ENCODE peak calls at places on chromosome 1, in five cellular contexts. R is HAP-1, K is AG04450, W is AG04449, H is cardiac muscle cell. X is an unnamed sample.

GRCh38 chr1:100077525-100077924 is 55.2 kb downstream of the SASS6 start:
- DNase-seq in R (no peak), K (no peak), W (no peak), H (no peak), X (no peak)

GRCh38 chr1:234755449-234755863 is 145.5 kb upstream of the IRF2BP2 start:
- DNase-seq in R (no peak), K (peak), W (peak), H (no peak), X (peak)

GRCh38 chr1:218674280-218674773 is 329.2 kb downstream of the TGFB2 start:
- DNase-seq in R (peak), K (peak), W (peak), H (peak), X (no peak)

GRCh38 chr1:44406761-44407429 is 1.8 kb downstream of the RNF220 start:
- DNase-seq in R (peak), K (no peak), W (no peak), H (peak), X (no peak)

GRCh38 chr1:7329868-7330615 is 441.1 kb upstream of the VAMP3 start:
- DNase-seq in R (no peak), K (no peak), W (no peak), H (no peak), X (no peak)

GRCh38 chr1:228416217-228416971 is at the start of gene TRIM17:
- DNase-seq in R (no peak), K (no peak), W (no peak), H (peak), X (no peak)

GRCh38 chr1:209544098-209544497 is 39.4 kb upstream of the CAMK1G start:
- DNase-seq in R (no peak), K (no peak), W (no peak), H (no peak), X (no peak)

GRCh38 chr1:215599418-215599817 is 32.3 kb downstream of the KCTD3 start:
- DNase-seq in R (no peak), K (no peak), W (peak), H (peak), X (peak)

GRCh38 chr1:17494114-17494729 is 45.3 kb upstream of the ARHGEF10L start:
- DNase-seq in R (peak), K (peak), W (no peak), H (peak), X (no peak)

GRCh38 chr1:117780981-117781475 is 148.4 kb downstream of the GDAP2 start:
- DNase-seq in R (no peak), K (no peak), W (no peak), H (no peak), X (no peak)

GRCh38 chr1:63064135-63064534 is 258.2 kb upstream of the FOXD3 start:
- DNase-seq in R (no peak), K (no peak), W (no peak), H (no peak), X (no peak)

GRCh38 chr1:65011983-65012382 is 45.6 kb upstream of the JAK1 start:
- DNase-seq in R (no peak), K (no peak), W (no peak), H (no peak), X (no peak)

GRCh38 chr1:183467687-183468086 is 4.6 kb upstream of the SMG7 start:
- DNase-seq in R (no peak), K (no peak), W (no peak), H (no peak), X (no peak)

DNA sequence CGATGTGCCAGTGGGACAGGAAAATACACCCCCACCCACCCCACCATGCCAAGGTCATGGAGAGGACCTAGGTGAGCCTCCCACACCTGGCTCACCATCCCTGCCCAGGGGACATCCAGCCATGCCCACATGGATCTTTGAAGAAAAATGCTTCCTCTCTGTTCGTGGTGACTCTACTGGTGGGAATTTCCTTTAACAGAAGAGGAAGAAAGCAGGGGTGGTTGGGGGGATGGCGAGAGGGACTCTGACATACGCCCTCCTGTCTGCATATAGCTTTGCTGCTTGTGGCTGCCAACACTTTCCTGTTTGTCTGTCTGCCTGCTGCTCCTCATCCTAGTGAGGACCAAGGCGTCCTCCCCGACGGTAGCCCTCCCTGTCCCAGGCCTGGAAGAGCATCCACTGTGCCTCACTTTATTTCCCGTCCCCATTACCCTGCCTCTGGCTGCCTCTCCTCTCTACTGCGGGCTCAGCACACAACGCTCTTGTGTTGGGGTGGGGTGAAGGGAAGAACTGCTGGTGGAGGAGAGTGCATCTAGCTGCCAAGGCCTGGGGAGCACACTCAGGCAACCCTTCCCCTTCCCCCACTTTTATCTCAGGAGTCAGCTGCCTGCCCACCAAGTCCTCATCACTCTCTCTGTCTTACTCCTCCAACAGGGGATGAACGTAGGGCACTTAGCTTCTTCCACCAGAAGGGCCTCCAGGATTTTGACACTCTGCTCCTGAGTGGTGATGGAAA is 2.5 kb downstream of the SEMA4A start:
- DNase-seq in R (no peak), K (no peak), W (no peak), H (no peak), X (no peak)
- H3K4me3 ChIP-seq in R (no peak), K (no peak), W (no peak), H (no peak), X (no peak)

GRCh38 chr1:36305915-36306209 is 306 bp upstream of the SH3D21 start:
- DNase-seq in R (no peak), K (no peak), W (no peak), H (no peak), X (no peak)

GRCh38 chr1:36306210-36306901 is at the start of gene SH3D21:
- DNase-seq in R (peak), K (no peak), W (no peak), H (peak), X (no peak)

GRCh38 chr1:36303650-36304360 is 2.4 kb upstream of the SH3D21 start:
- DNase-seq in R (no peak), K (no peak), W (no peak), H (no peak), X (no peak)

GRCh38 chr1:36304521-36304920 is 1.6 kb upstream of the SH3D21 start:
- DNase-seq in R (no peak), K (no peak), W (no peak), H (no peak), X (no peak)

DNA sequence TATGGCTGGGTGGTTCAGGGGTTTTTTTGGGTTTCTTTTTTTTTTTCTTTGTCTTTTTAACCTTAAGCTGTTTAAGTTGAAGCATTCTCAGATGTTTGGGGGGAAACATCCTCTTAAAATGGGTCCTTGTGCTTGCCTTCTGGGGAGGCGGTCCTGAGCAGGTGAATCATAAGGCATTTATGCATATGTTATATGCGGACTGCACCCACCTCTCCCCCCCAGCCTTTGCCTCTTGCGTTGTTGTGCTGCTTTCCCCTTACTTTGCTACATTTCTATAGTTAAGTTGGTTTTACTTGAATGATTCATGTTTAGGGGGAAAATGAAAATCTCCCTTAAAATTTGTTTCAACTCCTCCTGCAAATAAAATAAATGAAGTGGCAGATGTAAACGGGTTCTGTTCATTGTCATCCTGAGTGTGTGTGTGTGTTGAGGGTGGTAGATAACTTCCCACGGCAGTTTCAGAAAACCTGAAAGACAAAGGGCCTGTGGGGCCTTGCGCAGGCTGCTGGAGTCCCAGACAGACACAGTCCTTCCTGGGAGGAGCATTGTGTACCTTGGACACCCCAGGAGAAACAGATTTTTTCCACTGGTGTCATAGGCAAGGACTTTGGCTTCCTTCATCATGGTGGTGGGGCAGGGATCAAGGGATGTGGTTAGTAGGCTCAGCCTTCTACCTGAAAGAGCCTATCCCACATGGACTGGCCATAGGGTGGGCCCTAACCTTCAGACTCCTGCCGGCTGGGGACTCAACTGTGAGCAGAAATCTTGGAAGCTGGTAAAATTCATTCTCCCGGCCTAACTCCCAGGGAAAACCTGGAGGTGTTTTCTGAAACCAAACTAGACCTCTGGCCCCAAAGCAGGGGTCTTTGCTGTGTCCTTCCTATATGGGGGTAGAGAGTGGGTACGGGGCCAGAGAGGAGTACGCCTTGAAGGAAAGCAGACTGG is 926 bp upstream of the SH3D21 start:
- DNase-seq in R (no peak), K (no peak), W (no peak), H (no peak), X (no peak)
- H3K4me3 ChIP-seq in R (no peak), K (no peak), W (no peak), H (no peak), X (no peak)

GRCh38 chr1:109116286-109116685 is 2.4 kb downstream of the ELAPOR1 start:
- DNase-seq in R (no peak), K (no peak), W (no peak), H (no peak), X (no peak)
- H3K4me3 ChIP-seq in R (no peak), K (no peak), W (no peak), H (no peak), X (no peak)

DNA sequence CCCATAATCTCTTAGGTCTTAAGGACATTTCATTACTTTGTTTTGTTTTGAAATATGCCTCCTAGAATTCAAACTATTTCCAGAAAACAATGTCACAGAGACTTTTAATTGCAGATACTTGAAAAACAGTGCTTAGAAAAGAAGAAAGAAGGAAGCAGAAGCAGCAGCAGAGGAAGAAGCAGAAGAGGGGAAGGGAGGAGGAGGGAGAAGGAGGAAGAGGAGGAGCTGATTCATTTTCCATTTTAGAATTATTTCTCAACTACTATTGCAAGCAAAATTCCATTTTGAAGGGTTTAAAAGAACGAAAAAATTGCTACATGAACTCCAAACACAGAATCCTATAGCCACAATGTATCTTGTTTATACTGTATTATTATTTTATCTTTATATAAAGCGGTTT is 13.9 kb downstream of the RC3H1 start:
- DNase-seq in R (no peak), K (no peak), W (no peak), H (no peak), X (no peak)
- H3K4me3 ChIP-seq in R (no peak), K (no peak), W (no peak), H (no peak), X (no peak)

DNA sequence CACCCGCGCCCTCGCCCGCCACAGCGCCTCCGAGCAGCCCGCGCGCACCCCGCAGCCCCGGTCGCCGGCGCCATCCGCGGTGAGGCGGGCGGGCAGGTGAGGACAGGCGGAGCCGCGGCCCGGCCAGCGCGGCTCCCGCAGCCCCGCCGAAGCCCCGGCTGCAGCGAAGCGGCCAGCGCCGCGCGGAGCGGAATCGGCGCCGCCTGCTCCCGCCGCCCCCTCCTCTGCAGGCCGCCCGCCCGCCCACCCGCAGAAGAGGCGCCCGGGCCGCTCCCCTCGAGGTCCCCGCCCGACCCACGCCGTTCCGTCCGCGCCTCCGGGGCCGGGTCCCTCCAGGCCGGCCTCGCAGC is 1.3 kb downstream of the PRDM16 start:
- DNase-seq in R (no peak), K (no peak), W (no peak), H (no peak), X (no peak)
- H3K4me3 ChIP-seq in R (peak), K (peak), W (peak), H (peak), X (peak)

DNA sequence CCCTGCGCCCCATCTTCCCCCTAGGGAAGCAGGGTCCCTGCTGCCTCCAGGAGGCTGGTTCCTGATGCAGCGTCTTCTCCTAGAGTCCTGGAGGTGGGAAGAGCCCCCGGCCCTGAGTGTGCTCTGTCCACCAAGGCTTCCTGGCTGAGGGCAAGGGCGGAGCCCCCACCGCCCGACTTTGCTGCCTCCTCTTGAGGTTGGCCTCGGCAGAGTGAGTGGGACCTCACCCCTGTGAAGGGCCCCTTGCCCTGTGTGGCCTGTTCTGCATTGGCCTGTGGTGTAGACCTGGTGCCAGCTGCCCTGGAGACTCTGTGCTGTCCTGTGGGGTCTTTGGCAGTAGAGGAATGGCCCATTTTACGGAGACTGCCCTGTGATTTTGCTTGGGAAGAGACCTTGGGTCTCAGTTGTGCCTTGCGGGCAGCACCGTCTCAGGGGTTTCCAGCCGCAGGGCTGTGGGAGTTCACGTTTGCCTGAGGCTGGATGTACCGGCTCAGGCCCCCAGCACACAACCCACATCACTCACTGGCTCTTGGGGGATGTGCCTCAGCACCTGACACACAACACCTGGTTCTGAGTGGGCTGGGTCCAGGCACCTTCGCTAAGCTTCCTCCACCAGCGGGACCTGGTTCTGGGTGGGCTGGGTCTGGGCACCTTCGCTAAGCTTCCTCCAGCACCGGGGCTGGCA is 73.6 kb downstream of the SKI start:
- DNase-seq in R (no peak), K (no peak), W (no peak), H (no peak), X (no peak)
- H3K4me3 ChIP-seq in R (no peak), K (no peak), W (no peak), H (no peak), X (no peak)

X was measured in skeletal muscle cell.